ENCODE peak calls at places on chromosomes 1 and 21, in six cellular contexts. G, F, J, U, A and S are unnamed samples.

GRCh38 chr1:115655307-115655664 is 13.5 kb downstream of the VANGL1 start:
- DNase-seq in U (no peak), F (no peak), A (no peak), J (no peak), G (no peak), S (peak)

GRCh38 chr1:18045206-18045605 is 62.4 kb upstream of the IGSF21 start:
- DNase-seq in F (no peak), U (no peak), J (no peak), G (no peak), A (no peak), S (no peak)

GRCh38 chr1:208183977-208184901 is 59.9 kb downstream of the PLXNA2 start:
- DNase-seq in F (peak), J (no peak), U (peak), G (peak), A (peak), S (peak)

GRCh38 chr1:9676815-9677393 is 25.4 kb downstream of the PIK3CD start:
- DNase-seq in U (no peak), G (no peak), F (no peak), J (no peak), A (no peak), S (no peak)

GRCh38 chr1:231931146-231931545 is 304.6 kb downstream of the DISC1 start:
- DNase-seq in U (no peak), J (no peak), F (no peak), G (no peak), A (no peak), S (no peak)

GRCh38 chr1:170964506-170964905 is 29.2 kb downstream of the MROH9 start:
- DNase-seq in F (no peak), A (no peak), J (no peak), G (no peak), U (no peak), S (no peak)

GRCh38 chr1:159279754-159280153 is 22.4 kb upstream of the FCER1A start:
- DNase-seq in A (no peak), U (no peak), G (peak), J (no peak), F (no peak), S (no peak)

GRCh38 chr1:153550827-153551512 is 1.9 kb upstream of the S100A3 start:
- DNase-seq in J (peak), G (no peak), F (no peak), A (no peak), U (peak), S (no peak)

GRCh38 chr1:33455537-33456301 is 16.7 kb upstream of the ZSCAN20 start:
- DNase-seq in A (peak), J (peak), F (peak), G (peak), U (no peak), S (peak)

GRCh38 chr1:236058141-236058626 is 6.7 kb downstream of the NID1 start:
- DNase-seq in J (no peak), U (no peak), F (no peak), G (no peak), A (peak), S (no peak)

GRCh38 chr1:86541859-86542258 is 5.0 kb upstream of the CLCA4 start:
- DNase-seq in J (no peak), U (no peak), G (no peak), F (no peak), A (no peak), S (no peak)

GRCh38 chr1:243926803-243927245 is 76.8 kb upstream of the AKT3 start:
- DNase-seq in F (no peak), A (no peak), G (peak), U (no peak), J (no peak), S (no peak)

GRCh38 chr1:21302747-21303715 is 12.8 kb upstream of the ECE1 start:
- DNase-seq in A (no peak), F (no peak), G (no peak), J (no peak), U (no peak), S (no peak)

GRCh38 chr1:43557744-43558245 is 27.1 kb downstream of the PTPRF start:
- DNase-seq in J (no peak), G (peak), A (peak), F (peak), U (peak), S (no peak)

GRCh38 chr21:34298797-34299539 is 64.8 kb upstream of the KCNE2 start:
- DNase-seq in G (no peak), A (no peak), F (no peak), J (no peak), U (no peak), S (no peak)

GRCh38 chr1:162019006-162019405 is 4.7 kb downstream of the OLFML2B start:
- DNase-seq in A (no peak), J (no peak), U (no peak), F (no peak), G (no peak), S (peak)

DNA sequence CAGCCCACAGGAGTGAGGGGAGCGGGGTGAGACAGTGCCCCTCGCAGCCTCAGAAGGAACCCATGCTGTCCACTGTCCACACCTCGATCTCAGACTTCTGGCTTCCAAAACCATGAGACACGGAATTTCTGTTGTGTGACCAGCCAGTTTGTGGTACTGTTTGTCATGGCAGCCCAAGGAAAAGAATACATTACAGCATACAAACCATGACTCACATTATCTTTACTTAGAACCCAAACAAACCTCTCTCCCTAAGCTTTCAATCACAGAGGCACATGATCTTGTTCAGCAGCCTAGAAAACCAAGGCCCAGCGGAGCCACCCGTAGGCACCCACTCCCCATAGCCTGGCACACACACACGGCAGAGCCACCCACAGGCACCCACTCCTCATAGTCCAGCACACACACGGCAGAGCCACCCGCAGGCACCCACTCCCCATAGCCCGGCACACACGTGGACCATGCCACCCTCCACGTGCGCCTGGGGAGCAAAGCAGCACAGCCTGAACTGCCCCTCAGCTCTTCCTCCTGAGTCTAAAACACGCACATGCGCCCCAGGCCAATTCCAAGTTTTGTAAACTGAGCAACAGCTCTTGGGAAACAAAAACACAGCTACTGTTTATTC is 458 bp upstream of the KRTAP10-4 start:
- DNase-seq in J (no peak), F (no peak), A (no peak), U (no peak), G (peak), S (no peak)
- TF ChIP-seq POLR2A in J (no peak), F (no peak), A (no peak), U (no peak), G (no peak), S (no peak)

GRCh38 chr1:85464497-85465098 is 361 bp downstream of the DDAH1 start:
- DNase-seq in U (peak), G (peak), F (peak), A (peak), J (peak), S (peak)
- TF ChIP-seq POLR2A in U (no peak), G (peak), F (no peak), A (no peak), J (peak), S (no peak)

GRCh38 chr1:246569248-246570238 is 3.3 kb downstream of the CNST start:
- DNase-seq in J (no peak), U (no peak), F (no peak), G (no peak), A (no peak), S (peak)
- TF ChIP-seq POLR2A in J (no peak), U (no peak), F (no peak), G (no peak), A (no peak), S (peak)

DNA sequence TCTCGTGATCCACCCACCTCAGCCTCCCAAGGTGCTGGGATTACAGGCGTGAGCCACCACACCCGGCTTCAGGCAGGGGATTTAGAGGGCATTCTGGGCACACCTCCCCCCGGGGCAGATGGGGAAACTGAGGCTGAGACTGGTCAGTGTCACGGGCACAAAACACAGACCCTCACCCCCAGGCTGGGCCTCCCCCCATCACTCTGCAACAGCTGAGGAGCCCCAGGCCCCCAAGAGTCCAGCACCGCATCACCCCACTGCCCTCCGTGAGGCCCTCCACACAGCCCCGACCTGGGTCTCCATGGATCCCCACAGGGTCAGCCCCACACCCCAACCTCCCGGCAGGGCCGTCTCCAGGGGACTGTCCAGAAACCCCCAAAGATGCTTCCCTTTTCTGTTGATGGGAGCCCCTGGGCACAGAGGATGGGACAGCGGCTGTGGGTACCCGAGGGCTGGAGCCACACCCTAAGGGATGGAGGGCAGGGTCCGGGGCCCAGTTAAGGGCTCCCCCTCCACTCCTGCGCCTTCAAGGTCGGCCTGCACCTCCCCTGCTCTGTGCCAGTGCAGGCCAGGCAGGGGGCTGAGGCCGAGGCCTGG is 11.0 kb downstream of the TNFRSF14 start:
- DNase-seq in F (no peak), A (no peak), G (no peak), J (no peak), U (no peak), S (no peak)
- TF ChIP-seq POLR2A in F (no peak), A (no peak), G (no peak), J (no peak), U (no peak), S (no peak)

GRCh38 chr1:99173282-99173681 is 91.0 kb upstream of the PLPPR4 start:
- DNase-seq in U (no peak), F (no peak), A (no peak), J (no peak), G (no peak), S (no peak)
- TF ChIP-seq POLR2A in U (no peak), F (no peak), A (no peak), J (no peak), G (no peak), S (no peak)

DNA sequence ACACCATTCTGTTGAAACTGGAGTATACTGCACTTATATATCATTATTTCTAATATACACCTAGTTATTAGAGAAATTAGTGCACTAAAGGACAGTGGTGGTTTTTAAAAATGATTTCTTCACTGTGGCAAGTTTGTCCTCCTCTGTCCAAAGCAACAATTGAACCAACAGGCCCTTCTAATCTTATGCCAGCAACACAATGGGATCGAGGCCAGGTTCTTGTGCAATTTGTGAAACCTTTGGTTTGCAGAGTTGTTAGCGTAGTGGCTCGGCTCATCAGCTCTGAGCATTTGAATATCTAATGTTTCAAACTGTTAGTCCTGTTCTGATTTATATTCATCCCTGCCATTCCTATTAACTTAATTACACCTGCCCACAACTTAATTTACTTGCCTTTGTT is 9.9 kb upstream of the LRRC39 start:
- DNase-seq in A (peak), U (peak), G (no peak), J (peak), F (peak), S (no peak)
- TF ChIP-seq POLR2A in A (no peak), U (no peak), G (no peak), J (no peak), F (no peak), S (no peak)

GRCh38 chr1:51294566-51295184 is 35.7 kb downstream of the TTC39A start:
- DNase-seq in J (no peak), G (no peak), F (no peak), A (no peak), U (no peak), S (peak)
- TF ChIP-seq POLR2A in J (no peak), G (no peak), F (no peak), A (no peak), U (no peak), S (peak)

DNA sequence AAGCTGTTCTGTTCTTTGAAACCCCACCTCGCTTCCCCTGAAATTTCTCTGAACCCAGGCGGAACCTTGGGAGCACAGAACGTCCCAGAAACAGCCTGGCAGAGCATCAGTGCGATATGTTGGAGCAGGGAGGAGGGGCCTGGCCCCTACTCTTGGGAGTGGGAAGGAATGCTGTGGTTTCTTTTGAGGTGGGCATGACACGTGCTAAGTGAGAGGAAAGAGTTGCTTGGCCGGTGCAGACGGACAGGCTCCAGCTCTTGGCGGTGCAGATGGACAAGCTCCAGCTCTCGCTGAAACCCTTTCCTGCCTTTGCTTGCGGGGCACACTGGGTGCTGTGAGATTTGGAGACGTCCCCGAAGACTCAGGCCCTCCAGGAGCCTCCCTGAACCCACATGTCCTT is 15.9 kb downstream of the PDXK start:
- DNase-seq in G (no peak), A (peak), U (no peak), J (no peak), F (peak), S (no peak)
- TF ChIP-seq POLR2A in G (no peak), A (no peak), U (no peak), J (no peak), F (no peak), S (no peak)

DNA sequence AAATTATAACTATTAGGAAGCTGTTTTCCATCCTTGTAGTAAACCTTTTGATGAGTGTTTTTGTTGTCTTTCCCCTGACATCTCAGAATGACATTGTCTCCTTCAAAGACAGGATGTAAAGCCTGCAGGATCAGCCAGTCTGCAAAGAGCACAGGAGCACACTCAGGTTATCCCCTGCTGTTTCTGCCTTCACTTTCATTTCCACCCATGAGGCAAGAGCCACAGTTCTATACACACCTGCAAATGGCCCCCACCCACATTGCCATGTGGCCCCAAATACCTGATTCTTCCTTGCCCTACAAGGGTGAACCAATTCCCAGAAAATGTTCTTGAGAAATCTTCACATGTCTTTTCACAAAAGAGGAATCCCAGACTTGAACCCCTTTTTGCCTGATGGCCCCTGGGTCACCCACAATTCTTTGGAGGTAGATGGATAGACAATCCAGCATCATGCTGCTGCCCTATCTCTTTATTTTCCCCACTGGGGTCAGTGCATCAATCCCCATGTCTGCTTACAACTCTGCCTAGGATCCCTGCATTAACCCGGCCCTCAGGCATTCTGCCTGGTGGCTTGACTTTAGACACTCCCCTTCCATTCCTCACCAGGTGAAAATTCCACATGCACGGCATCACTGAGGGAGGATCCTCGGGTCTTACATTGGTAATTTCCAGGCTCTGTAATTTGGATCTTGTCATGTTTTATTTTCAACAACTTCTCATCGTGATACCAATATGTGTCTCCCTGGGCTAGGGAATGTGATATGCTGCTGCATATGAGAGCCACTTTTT is 2.6 kb downstream of the FCRL3 start:
- DNase-seq in G (no peak), A (no peak), F (no peak), J (no peak), U (no peak), S (no peak)
- TF ChIP-seq POLR2A in G (no peak), A (no peak), F (no peak), J (no peak), U (no peak), S (no peak)

GRCh38 chr1:25095635-25096200 is 136.6 kb downstream of the SYF2 start:
- DNase-seq in G (no peak), F (no peak), A (no peak), J (no peak), U (no peak), S (no peak)

GRCh38 chr1:25100151-25100841 is 132.0 kb downstream of the SYF2 start:
- DNase-seq in F (no peak), U (no peak), G (no peak), J (no peak), A (no peak), S (no peak)

GRCh38 chr1:25098717-25099116 is 133.6 kb downstream of the SYF2 start:
- DNase-seq in J (no peak), G (no peak), F (no peak), U (no peak), A (no peak), S (no peak)

GRCh38 chr1:25096307-25097150 is 135.8 kb downstream of the SYF2 start:
- DNase-seq in U (no peak), A (no peak), G (no peak), F (no peak), J (no peak), S (no peak)

DNA sequence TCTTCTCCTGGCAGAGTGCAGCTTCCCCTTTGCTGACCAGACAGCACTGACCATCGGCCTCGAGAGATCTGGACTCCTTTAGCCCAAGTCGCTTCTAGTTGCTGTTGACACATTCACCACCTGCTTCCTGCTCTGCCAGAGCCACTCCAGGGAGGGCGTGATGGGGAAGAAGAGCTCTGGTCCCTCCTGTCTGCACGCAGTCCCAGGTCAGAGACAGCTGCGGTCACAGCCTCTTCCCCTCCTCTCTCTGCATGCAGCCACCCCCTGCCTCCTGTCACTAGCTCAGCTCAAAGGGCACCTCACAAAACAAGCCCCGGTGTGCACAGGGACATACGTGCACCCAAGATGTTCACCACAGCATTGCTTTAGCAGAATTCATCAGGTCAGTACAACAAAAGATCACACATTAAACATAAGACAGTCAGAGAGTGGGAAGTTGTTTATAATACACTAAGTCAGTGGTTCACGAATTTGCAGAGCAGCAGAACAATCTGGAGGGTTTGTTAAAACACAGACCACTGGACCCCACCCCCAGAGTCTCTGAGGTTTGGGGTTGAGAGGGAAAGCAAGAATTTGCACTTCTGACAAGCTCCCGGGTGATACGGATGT is 132.9 kb downstream of the SYF2 start:
- DNase-seq in A (no peak), U (no peak), J (no peak), G (no peak), F (no peak), S (no peak)
- TF ChIP-seq POLR2A in A (no peak), U (no peak), J (no peak), G (no peak), F (no peak), S (no peak)